ENCODE peak calls at places on chromosomes 2 and 18, in four cellular contexts. E, G, K and S are unnamed samples.
A peak's percentile ranks its signal among the peaks of the same experiment; 100 is the strongest.

GRCh38 chr2:190572251-190572650 is 37.7 kb upstream of the NEMP2 start:
- DNase-seq in E (no peak), G (no peak), K (no peak), S (no peak)

GRCh38 chr18:13260114-13260926 is 41.8 kb downstream of the LDLRAD4 start:
- DNase-seq in E (no peak), G (no peak), K (no peak), S (no peak)

GRCh38 chr2:159227467-159227866 is 59.0 kb downstream of the WDSUB1 start:
- DNase-seq in E (no peak), G (no peak), K (no peak), S (no peak)

GRCh38 chr18:58405107-58405898 is 223.6 kb downstream of the ALPK2 start:
- DNase-seq in E (no peak), G (no peak), K (no peak), S (no peak)

GRCh38 chr2:176583530-176584101 is 314.4 kb downstream of the MTX2 start:
- DNase-seq in E (peak; percentile 2), G (no peak), K (no peak), S (no peak)

GRCh38 chr2:3313845-3314375 is 63.7 kb downstream of the EIPR1 start:
- DNase-seq in E (peak; percentile 33), G (no peak), K (peak; percentile 44), S (no peak)

GRCh38 chr2:17035010-17035409 is 369.4 kb upstream of the CYRIA start:
- DNase-seq in E (peak; percentile 90), G (no peak), K (no peak), S (no peak)

GRCh38 chr18:26468931-26469340 is 79.4 kb downstream of the KCTD1 start:
- DNase-seq in E (no peak), G (no peak), K (no peak), S (no peak)

GRCh38 chr2:212135739-212136138 is 402.9 kb downstream of the ERBB4 start:
- DNase-seq in E (no peak), G (no peak), K (no peak), S (no peak)

GRCh38 chr2:232421189-232421785 is 14.6 kb downstream of the ALPG start:
- DNase-seq in E (no peak), G (no peak), K (peak; percentile 56), S (no peak)

GRCh38 chr18:25370391-25370790 is 18.4 kb upstream of the ZNF521 start:
- DNase-seq in E (no peak), G (no peak), K (no peak), S (no peak)

GRCh38 chr18:22343613-22344012 is 74.1 kb downstream of the CTAGE1 start:
- DNase-seq in E (no peak), G (no peak), K (no peak), S (no peak)

GRCh38 chr2:211435331-211435730 is 878.9 kb downstream of the CPS1 start:
- DNase-seq in E (no peak), G (no peak), K (no peak), S (no peak)

GRCh38 chr2:43738257-43738656 is 35.6 kb upstream of the DYNC2LI1 start:
- DNase-seq in E (no peak), G (no peak), K (no peak), S (no peak)

GRCh38 chr2:73766349-73766748 is 13.6 kb downstream of the DUSP11 start:
- DNase-seq in E (no peak), G (no peak), K (no peak), S (no peak)

GRCh38 chr18:47113796-47114540 is 36.3 kb downstream of the HDHD2 start:
- DNase-seq in E (no peak), G (no peak), K (no peak), S (no peak)

GRCh38 chr18:47109049-47109448 is 41.3 kb downstream of the HDHD2 start:
- DNase-seq in E (no peak), G (no peak), K (no peak), S (no peak)

GRCh38 chr18:47110875-47111274 is 39.4 kb downstream of the HDHD2 start:
- DNase-seq in E (no peak), G (no peak), K (no peak), S (no peak)

GRCh38 chr18:47108373-47108772 is 41.9 kb downstream of the HDHD2 start:
- DNase-seq in E (no peak), G (no peak), K (no peak), S (no peak)

DNA sequence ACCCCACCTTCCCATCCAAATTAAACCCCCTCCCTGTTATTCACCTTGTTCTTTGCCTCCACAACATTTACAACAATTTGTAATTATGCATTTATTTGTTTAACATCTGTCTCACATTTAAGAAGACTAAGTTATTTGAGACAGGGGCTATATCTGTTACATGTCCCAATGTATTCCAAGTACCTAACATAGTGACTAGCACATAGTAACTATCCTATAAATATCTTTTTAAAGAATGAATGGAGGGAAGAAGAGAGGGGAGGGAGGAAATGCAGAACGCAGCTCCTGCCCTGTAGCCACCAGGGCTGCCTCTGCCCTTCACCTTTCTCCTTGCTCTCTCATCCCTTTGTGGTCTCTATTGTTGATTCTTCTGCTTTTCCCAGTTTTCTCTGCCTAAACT is 40.6 kb downstream of the HDHD2 start:
- DNase-seq in E (no peak), G (no peak), K (no peak), S (no peak)
- H3K36me3 ChIP-seq in E (peaks cover 5% of the 10 kb centered on the region), G (peaks cover 5% of the 10 kb centered on the region), K (peaks cover 96% of the 10 kb centered on the region), S (peaks cover 19% of the 10 kb centered on the region)

GRCh38 chr18:3216987-3217386 is 2.8 kb downstream of the MYOM1 start:
- DNase-seq in E (no peak), G (no peak), K (no peak), S (no peak)
- H3K4me3 ChIP-seq in E (no peak overlapping the region), G (no peak overlapping the region), K (no peak overlapping the region), S (no peak overlapping the region)

DNA sequence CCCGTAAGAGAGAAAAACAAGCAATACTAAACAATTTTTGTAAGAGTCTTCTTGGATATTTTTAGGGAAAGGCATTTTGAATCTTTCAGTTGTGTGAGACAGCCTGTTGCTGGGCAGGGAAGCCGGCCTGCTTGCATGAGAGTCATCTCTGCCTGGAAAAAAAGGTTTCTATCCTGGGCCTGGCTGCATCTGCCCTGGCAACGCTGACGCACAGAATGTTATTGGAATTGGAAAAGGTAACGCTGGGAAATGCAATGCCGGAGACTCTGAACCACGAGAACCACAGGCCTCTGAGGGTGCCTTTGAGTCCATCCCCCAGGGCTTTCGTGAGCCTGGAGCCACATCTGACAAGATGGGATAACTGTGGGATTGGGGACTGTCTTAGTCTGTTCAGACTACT is 17.9 kb upstream of the NPAS2 start:
- DNase-seq in E (no peak), G (no peak), K (no peak), S (no peak)
- TF ChIP-seq CTCF in E (no peak), G (no peak), K (no peak), S (no peak)

GRCh38 chr2:174683392-174683759 is 80.9 kb downstream of the CHRNA1 start:
- DNase-seq in E (peak; percentile 60), G (no peak), K (no peak), S (no peak)
- H3K36me3 ChIP-seq in E (no peaks in the 10 kb centered on the region), G (no peaks in the 10 kb centered on the region), K (no peaks in the 10 kb centered on the region), S (no peaks in the 10 kb centered on the region)

GRCh38 chr2:14633451-14634211 is 1.1 kb downstream of the LRATD1 start:
- DNase-seq in E (no peak), G (no peak), K (peak; percentile 47), S (no peak)
- H3K4me3 ChIP-seq in E (peak overlapping the region; percentile 65), G (no peak overlapping the region), K (peak overlapping the region; percentile 63), S (no peak overlapping the region)

GRCh38 chr2:161273038-161273760 is 35.0 kb upstream of the PSMD14 start:
- DNase-seq in E (peak; percentile 79), G (peak; percentile 29), K (no peak), S (no peak)
- TF ChIP-seq CTCF in E (peak; percentile 62), G (peak; percentile 51), K (peak; percentile 68), S (peak; percentile 90)

DNA sequence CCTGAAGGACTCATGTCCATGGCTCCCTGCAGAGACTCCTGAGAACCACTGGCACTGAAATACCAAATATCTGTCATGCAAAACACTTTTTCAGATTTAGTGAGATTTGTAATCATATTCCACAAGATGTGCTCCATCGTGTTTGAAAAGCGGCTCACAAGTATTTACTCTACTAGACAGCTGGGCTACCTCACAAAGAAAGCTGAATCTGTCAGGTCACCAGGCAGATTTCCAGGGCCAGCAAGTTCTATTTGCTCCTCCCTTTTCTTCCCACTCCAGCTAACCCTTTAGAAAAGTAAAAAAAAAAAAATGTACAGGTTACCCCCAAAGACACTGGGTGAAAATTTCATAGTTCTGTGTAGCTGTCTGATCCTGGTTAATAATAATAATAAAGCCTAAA is 22.9 kb downstream of the WIPF1 start:
- DNase-seq in E (peak; percentile 82), G (no peak), K (no peak), S (no peak)
- H3K36me3 ChIP-seq in E (peaks cover 2% of the 10 kb centered on the region), G (peaks cover 23% of the 10 kb centered on the region), K (peaks cover 74% of the 10 kb centered on the region), S (peaks cover 73% of the 10 kb centered on the region)

GRCh38 chr2:28893488-28893887 is 979 bp upstream of the WDR43 start:
- DNase-seq in E (no peak), G (no peak), K (no peak), S (no peak)
- H3K4me3 ChIP-seq in E (no peak overlapping the region), G (no peak overlapping the region), K (no peak overlapping the region), S (no peak overlapping the region)